ENCODE peak calls at places on chromosomes 7 and 10, in nine cellular contexts. Q is Panc1, Z is fibroblast of lung, P is PC-9, D is cardiac muscle cell, X is heart left ventricle, E is tibial nerve, I is kidney, O is adrenal gland. A is an unnamed sample. For H3K36me3, the result is how much of the 10 kb centered on the place peaks cover.

GRCh38 chr7:42083284-42083683 is 153.7 kb downstream of the GLI3 start:
- DNase-seq in Q (no peak), Z (no peak), P (no peak), D (no peak), X (no peak), E (no peak), I (no peak), O (no peak), A (no peak)

GRCh38 chr7:80136276-80137045 is 1.8 kb downstream of the GNAI1 start:
- DNase-seq in Q (no peak), Z (peak), P (peak), D (peak), X (no peak), E (no peak), I (no peak), O (no peak), A (no peak)

GRCh38 chr7:65354263-65354662 is 19.4 kb upstream of the ZNF92 start:
- DNase-seq in Q (no peak), Z (no peak), P (no peak), D (no peak), X (no peak), E (no peak), I (no peak), O (no peak), A (no peak)

GRCh38 chr10:63666836-63667383 is 145.7 kb downstream of the REEP3 start:
- DNase-seq in Q (no peak), Z (peak), P (peak), D (peak), X (no peak), E (no peak), I (no peak), O (peak), A (no peak)

GRCh38 chr10:44399478-44400451 is 14.9 kb upstream of the CXCL12 start:
- DNase-seq in Q (no peak), Z (no peak), P (no peak), D (no peak), X (no peak), E (no peak), I (no peak), O (no peak), A (peak)

GRCh38 chr10:102644066-102644645 is at the start of gene TRIM8:
- DNase-seq in Q (no peak), Z (no peak), P (no peak), D (peak), X (peak), E (no peak), I (peak), O (no peak), A (no peak)

GRCh38 chr10:100567249-100567648 is 31.5 kb downstream of the HIF1AN start:
- DNase-seq in Q (no peak), Z (no peak), P (no peak), D (no peak), X (no peak), E (no peak), I (no peak), O (no peak), A (no peak)

GRCh38 chr7:27269455-27269854 is 26.9 kb downstream of the EVX1 start:
- DNase-seq in Q (no peak), Z (no peak), P (no peak), D (no peak), X (no peak), E (no peak), I (no peak), O (no peak), A (no peak)

GRCh38 chr7:1274121-1274875 is 41.6 kb downstream of the UNCX start:
- DNase-seq in Q (no peak), Z (no peak), P (no peak), D (no peak), X (no peak), E (no peak), I (peak), O (no peak), A (no peak)

GRCh38 chr7:36765605-36766004 is 41.3 kb upstream of the AOAH start:
- DNase-seq in Q (no peak), Z (no peak), P (no peak), D (no peak), X (no peak), E (no peak), I (no peak), O (no peak), A (no peak)

GRCh38 chr10:114648368-114648767 is 9.7 kb downstream of the ABLIM1 start:
- DNase-seq in Q (no peak), Z (peak), P (peak), D (peak), X (no peak), E (no peak), I (no peak), O (peak), A (no peak)

GRCh38 chr7:65980478-65981250 is 1.3 kb downstream of the GUSB start:
- DNase-seq in Q (no peak), Z (peak), P (no peak), D (peak), X (peak), E (no peak), I (peak), O (peak), A (peak)

GRCh38 chr10:96747734-96748550 is 27.6 kb upstream of the PIK3AP1 start:
- DNase-seq in Q (no peak), Z (no peak), P (no peak), D (no peak), X (no peak), E (no peak), I (no peak), O (no peak), A (no peak)

GRCh38 chr10:104255244-104255981 is 721 bp downstream of the GSTO1 start:
- DNase-seq in Q (no peak), Z (peak), P (peak), D (peak), X (no peak), E (no peak), I (no peak), O (peak), A (no peak)

GRCh38 chr7:129264534-129264933 is 39.7 kb downstream of the AHCYL2 start:
- DNase-seq in Q (no peak), Z (no peak), P (no peak), D (no peak), X (no peak), E (no peak), I (no peak), O (no peak), A (no peak)

GRCh38 chr10:96578633-96579032 is 8.2 kb downstream of the TM9SF3 start:
- DNase-seq in Q (no peak), Z (no peak), P (no peak), D (no peak), X (no peak), E (no peak), I (no peak), O (peak), A (no peak)

GRCh38 chr7:31249671-31250070 is 90.9 kb downstream of the NEUROD6 start:
- DNase-seq in Q (no peak), Z (no peak), P (no peak), D (no peak), X (no peak), E (no peak), I (no peak), O (no peak), A (no peak)

GRCh38 chr10:28592953-28593352 is 60.0 kb downstream of the WAC start:
- DNase-seq in Q (no peak), Z (peak), P (peak), D (peak), X (no peak), E (no peak), I (no peak), O (no peak), A (no peak)

GRCh38 chr10:114544045-114544659 is 113.9 kb downstream of the ABLIM1 start:
- DNase-seq in Q (no peak), Z (no peak), P (peak), D (no peak), X (no peak), E (no peak), I (peak), O (no peak), A (no peak)

GRCh38 chr7:121504478-121504877 is 108.4 kb upstream of the FAM3C start:
- DNase-seq in Q (no peak), Z (peak), P (peak), D (peak), X (no peak), E (no peak), I (no peak), O (peak), A (peak)

GRCh38 chr10:484925-485661 is 204.4 kb downstream of the DIP2C start:
- DNase-seq in Q (no peak), Z (no peak), P (no peak), D (no peak), X (no peak), E (no peak), I (no peak), O (peak), A (peak)

GRCh38 chr10:120573355-120573754 is 116.3 kb downstream of the PLPP4 start:
- DNase-seq in Q (no peak), Z (no peak), P (no peak), D (no peak), X (no peak), E (no peak), I (no peak), O (no peak), A (no peak)

GRCh38 chr10:59977486-59977885 is 71.1 kb upstream of the CCDC6 start:
- DNase-seq in Q (no peak), Z (peak), P (no peak), D (no peak), X (no peak), E (no peak), I (no peak), O (no peak), A (no peak)

GRCh38 chr7:16657656-16658279 is 11.8 kb downstream of the BZW2 start:
- DNase-seq in Q (no peak), Z (peak), P (peak), D (peak), X (peak), E (no peak), I (no peak), O (no peak), A (no peak)

DNA sequence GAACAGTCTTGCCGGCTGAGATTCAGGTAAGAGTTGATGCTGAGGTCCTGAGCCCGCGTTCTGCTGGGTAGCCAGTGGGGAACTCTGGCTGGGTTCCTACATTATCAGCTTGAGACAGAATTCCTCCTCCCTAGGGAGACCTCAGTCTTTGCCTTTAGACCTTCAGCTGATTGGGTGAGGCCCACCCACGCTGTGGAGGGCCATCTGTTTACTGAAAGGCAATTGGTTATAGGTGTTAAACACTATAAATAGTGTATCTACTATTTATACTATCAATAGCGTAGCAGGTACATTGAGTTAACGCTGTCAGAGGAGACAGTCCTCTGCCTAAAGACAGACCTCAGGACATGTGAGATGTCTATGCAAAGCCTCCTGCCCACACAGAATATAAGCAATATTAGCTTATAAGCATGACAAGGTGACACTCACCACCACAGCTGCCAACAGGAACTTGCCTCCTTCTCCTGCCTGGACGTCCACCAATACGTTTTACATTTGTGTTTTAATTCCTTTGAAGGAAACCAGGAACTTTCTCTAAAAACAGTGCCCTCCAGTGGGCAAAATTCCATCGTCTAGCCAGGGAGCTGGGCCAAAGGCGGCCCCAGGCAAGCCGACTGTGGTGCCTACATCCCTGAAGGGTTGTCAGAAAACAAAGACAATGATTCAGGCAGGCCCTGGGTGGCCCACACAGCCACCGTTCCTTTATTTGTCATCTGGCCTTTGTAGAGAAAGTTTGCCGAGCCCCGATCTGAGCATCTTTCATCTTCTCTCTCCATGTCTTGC is 58.8 kb downstream of the INSIG1 start:
- DNase-seq in Q (no peak), Z (no peak), P (no peak), D (no peak), X (no peak), E (no peak), I (peak), O (no peak), A (no peak)
- TF ChIP-seq CTCF in Q (peak), Z (no peak), P (peak), D (peak), X (no peak), E (no peak), I (peak), O (no peak), A (no peak)

GRCh38 chr10:112409755-112410154 is 35.8 kb downstream of the ACSL5 start:
- DNase-seq in Q (no peak), Z (no peak), P (no peak), D (no peak), X (no peak), E (no peak), I (no peak), O (no peak), A (no peak)
- H3K36me3 ChIP-seq in Q (under half), Z (under half), P (under half), D (under half), X (under half), E (under half), I (under half), O (under half), A (under half)

GRCh38 chr10:18594574-18595156 is 56.7 kb downstream of the NSUN6 start:
- DNase-seq in Q (no peak), Z (no peak), P (no peak), D (no peak), X (peak), E (no peak), I (no peak), O (no peak), A (no peak)
- TF ChIP-seq CTCF in Q (peak), Z (no peak), P (no peak), D (peak), X (peak), E (no peak), I (no peak), O (no peak), A (no peak)

GRCh38 chr7:5501465-5501864 is 77.8 kb upstream of the TNRC18 start:
- DNase-seq in Q (no peak), Z (no peak), P (no peak), D (no peak), X (no peak), E (no peak), I (no peak), O (no peak), A (no peak)
- H3K36me3 ChIP-seq in Q (under half), Z (under half), P (under half), D (under half), X (under half), E (under half), I (under half), O (under half), A (under half)

A was measured in right atrium auricular region.